ENCODE peak calls at places on chromosomes 11 and 22, in six cellular contexts. Z, M, L, F, K and C are unnamed samples.

GRCh38 chr22:25134451-25134850 is 65.2 kb upstream of the CRYBB3 start:
- DNase-seq in Z (no peak), M (no peak), L (no peak), F (no peak), K (no peak), C (no peak)

GRCh38 chr11:128318856-128319474 is 268.4 kb downstream of the ETS1 start:
- DNase-seq in Z (peak; percentile 53), M (no peak), L (peak; percentile 71), F (peak; percentile 13), K (no peak), C (peak; percentile 58)

GRCh38 chr11:130721282-130721681 is 195.0 kb downstream of the SNX19 start:
- DNase-seq in Z (no peak), M (no peak), L (no peak), F (no peak), K (no peak), C (no peak)

GRCh38 chr11:17770048-17770652 is 35.6 kb downstream of the KCNC1 start:
- DNase-seq in Z (no peak), M (no peak), L (no peak), F (no peak), K (no peak), C (no peak)

GRCh38 chr11:8661036-8661435 is 21.4 kb downstream of the TRIM66 start:
- DNase-seq in Z (no peak), M (no peak), L (no peak), F (no peak), K (peak; percentile 27), C (no peak)

GRCh38 chr11:11065396-11065795 is 207.5 kb upstream of the ZBED5 start:
- DNase-seq in Z (no peak), M (no peak), L (no peak), F (no peak), K (no peak), C (no peak)

GRCh38 chr11:128906185-128907065 is 15.3 kb downstream of the KCNJ5 start:
- DNase-seq in Z (no peak), M (no peak), L (no peak), F (no peak), K (no peak), C (no peak)

GRCh38 chr11:91730071-91730470 is 494.5 kb upstream of the FAT3 start:
- DNase-seq in Z (no peak), M (no peak), L (no peak), F (no peak), K (no peak), C (no peak)

GRCh38 chr22:49356428-49356827 is 471.2 kb downstream of the BRD1 start:
- DNase-seq in Z (no peak), M (no peak), L (no peak), F (no peak), K (no peak), C (no peak)

GRCh38 chr22:45524157-45524556 is 21.5 kb downstream of the FBLN1 start:
- DNase-seq in Z (no peak), M (no peak), L (no peak), F (no peak), K (no peak), C (no peak)